ENCODE peak calls at places on chromosomes 4 and X, in four cellular contexts. One of them, this sample, is unnamed.

GRCh38 chr4:82268050-82268825 is 105.6 kb downstream of the HNRNPD start:
- DNase-seq in brain microvascular endothelial cell: peak
- DNase-seq in AG10803: peak
- DNase-seq in GM12878: no peak
- DNase-seq in this sample: peak

GRCh38 chr4:74173321-74173720 is 15.4 kb downstream of the MTHFD2L start:
- DNase-seq in brain microvascular endothelial cell: no peak
- DNase-seq in AG10803: no peak
- DNase-seq in GM12878: no peak
- DNase-seq in this sample: no peak

GRCh38 chrX:80174925-80175574 is 160.5 kb downstream of the TBX22 start:
- DNase-seq in brain microvascular endothelial cell: no peak
- DNase-seq in AG10803: no peak
- DNase-seq in GM12878: no peak
- DNase-seq in this sample: no peak

GRCh38 chr4:93467484-93468155 is 360.9 kb upstream of the ATOH1 start:
- DNase-seq in brain microvascular endothelial cell: no peak
- DNase-seq in AG10803: no peak
- DNase-seq in GM12878: no peak
- DNase-seq in this sample: no peak

GRCh38 chr4:136562842-136563241 is 969.5 kb downstream of the PCDH18 start:
- DNase-seq in brain microvascular endothelial cell: peak
- DNase-seq in AG10803: no peak
- DNase-seq in GM12878: no peak
- DNase-seq in this sample: peak

GRCh38 chr4:113610542-113610941 is 151.0 kb downstream of the CAMK2D start:
- DNase-seq in brain microvascular endothelial cell: no peak
- DNase-seq in AG10803: no peak
- DNase-seq in GM12878: no peak
- DNase-seq in this sample: no peak

GRCh38 chr4:108336076-108336475 is 167.3 kb upstream of the LEF1 start:
- DNase-seq in brain microvascular endothelial cell: peak
- DNase-seq in AG10803: peak
- DNase-seq in GM12878: no peak
- DNase-seq in this sample: no peak

GRCh38 chr4:74230902-74231499 is 73.1 kb downstream of the MTHFD2L start:
- DNase-seq in brain microvascular endothelial cell: peak
- DNase-seq in AG10803: peak
- DNase-seq in GM12878: no peak
- DNase-seq in this sample: peak

GRCh38 chrX:40931921-40932320 is 153.3 kb upstream of the USP9X start:
- DNase-seq in brain microvascular endothelial cell: no peak
- DNase-seq in AG10803: peak
- DNase-seq in GM12878: no peak
- DNase-seq in this sample: no peak

GRCh38 chr4:185257694-185258093 is 48.3 kb downstream of the SNX25 start:
- DNase-seq in brain microvascular endothelial cell: no peak
- DNase-seq in AG10803: no peak
- DNase-seq in GM12878: no peak
- DNase-seq in this sample: no peak

GRCh38 chrX:113384628-113385027 is 544.0 kb upstream of the AMOT start:
- DNase-seq in brain microvascular endothelial cell: no peak
- DNase-seq in AG10803: peak
- DNase-seq in GM12878: no peak
- DNase-seq in this sample: peak

GRCh38 chrX:93637591-93637990 is 35.8 kb downstream of the NAP1L3 start:
- DNase-seq in brain microvascular endothelial cell: no peak
- DNase-seq in AG10803: no peak
- DNase-seq in GM12878: no peak
- DNase-seq in this sample: no peak

GRCh38 chrX:107135965-107136307 is 17.3 kb upstream of the RBM41 start:
- DNase-seq in brain microvascular endothelial cell: no peak
- DNase-seq in AG10803: no peak
- DNase-seq in GM12878: no peak
- DNase-seq in this sample: no peak

GRCh38 chrX:153700967-153701366 is 13.2 kb downstream of the SLC6A8 start:
- DNase-seq in brain microvascular endothelial cell: no peak
- DNase-seq in AG10803: no peak
- DNase-seq in GM12878: no peak
- DNase-seq in this sample: no peak

GRCh38 chr4:143186202-143186601 is 1.5 kb downstream of the USP38 start:
- DNase-seq in brain microvascular endothelial cell: no peak
- DNase-seq in AG10803: peak
- DNase-seq in GM12878: no peak
- DNase-seq in this sample: peak

GRCh38 chr4:155638195-155638960 is 28.3 kb upstream of the GUCY1A1 start:
- DNase-seq in brain microvascular endothelial cell: no peak
- DNase-seq in AG10803: no peak
- DNase-seq in GM12878: no peak
- DNase-seq in this sample: no peak

GRCh38 chrX:1242901-1243402 is 25.7 kb upstream of the CSF2RA start:
- DNase-seq in brain microvascular endothelial cell: no peak
- DNase-seq in AG10803: no peak
- DNase-seq in GM12878: peak
- DNase-seq in this sample: no peak

GRCh38 chr4:158750379-158750778 is 18.4 kb upstream of the FNIP2 start:
- DNase-seq in brain microvascular endothelial cell: peak
- DNase-seq in AG10803: peak
- DNase-seq in GM12878: no peak
- DNase-seq in this sample: peak

GRCh38 chr4:151541438-151542071 is 132.6 kb downstream of the FHIP1A start:
- DNase-seq in brain microvascular endothelial cell: peak
- DNase-seq in AG10803: peak
- DNase-seq in GM12878: no peak
- DNase-seq in this sample: peak

GRCh38 chr4:3807861-3808521 is 41.8 kb downstream of the ADRA2C start:
- DNase-seq in brain microvascular endothelial cell: no peak
- DNase-seq in AG10803: no peak
- DNase-seq in GM12878: no peak
- DNase-seq in this sample: no peak

GRCh38 chr4:8938137-8938536 is 66.5 kb upstream of the HMX1 start:
- DNase-seq in brain microvascular endothelial cell: no peak
- DNase-seq in AG10803: no peak
- DNase-seq in GM12878: no peak
- DNase-seq in this sample: no peak

GRCh38 chr4:1154523-1155182 is 17.7 kb downstream of the SPON2 start:
- DNase-seq in brain microvascular endothelial cell: peak
- DNase-seq in AG10803: peak
- DNase-seq in GM12878: no peak
- DNase-seq in this sample: peak

GRCh38 chr4:143248827-143249226 is 64.1 kb downstream of the USP38 start:
- DNase-seq in brain microvascular endothelial cell: no peak
- DNase-seq in AG10803: no peak
- DNase-seq in GM12878: no peak
- DNase-seq in this sample: no peak

GRCh38 chr4:172850838-172851237 is 317.8 kb upstream of the GALNT7 start:
- DNase-seq in brain microvascular endothelial cell: peak
- DNase-seq in AG10803: peak
- DNase-seq in GM12878: no peak
- DNase-seq in this sample: peak

GRCh38 chrX:19593684-19594083 is 78.4 kb upstream of the MAP3K15 start:
- DNase-seq in brain microvascular endothelial cell: peak
- DNase-seq in AG10803: peak
- DNase-seq in GM12878: no peak
- DNase-seq in this sample: peak
- TF ChIP-seq CTCF in brain microvascular endothelial cell: peak
- TF ChIP-seq CTCF in AG10803: peak
- TF ChIP-seq CTCF in GM12878: no peak
- TF ChIP-seq CTCF in this sample: peak

DNA sequence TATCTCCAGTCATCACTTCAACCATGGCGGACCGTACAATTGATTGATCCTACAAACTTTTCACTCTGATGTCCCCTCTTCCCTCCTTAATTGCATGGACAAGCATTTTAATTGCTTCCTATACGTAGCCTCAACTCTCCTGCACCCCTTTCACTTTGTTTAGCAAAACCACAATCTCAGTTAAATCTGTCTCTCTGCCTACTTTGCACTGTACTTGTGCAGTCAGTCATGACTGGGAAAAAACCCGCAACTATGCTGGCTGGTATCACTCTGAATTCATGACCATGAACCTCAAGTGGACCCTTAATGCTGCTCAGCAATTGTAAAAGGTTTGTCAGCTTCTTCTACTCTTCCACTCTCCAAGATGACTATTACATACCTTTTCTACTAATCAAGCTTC is 51.7 kb upstream of the AFF2 start:
- DNase-seq in brain microvascular endothelial cell: no peak
- DNase-seq in AG10803: no peak
- DNase-seq in GM12878: peak
- DNase-seq in this sample: no peak
- H3K4me3 ChIP-seq in brain microvascular endothelial cell: no peak
- H3K4me3 ChIP-seq in AG10803: no peak
- H3K4me3 ChIP-seq in GM12878: no peak
- H3K4me3 ChIP-seq in this sample: no peak

GRCh38 chrX:132634521-132634920 is 145.7 kb upstream of the MBNL3 start:
- DNase-seq in brain microvascular endothelial cell: no peak
- DNase-seq in AG10803: no peak
- DNase-seq in GM12878: no peak
- DNase-seq in this sample: no peak

GRCh38 chrX:132638313-132638712 is 149.5 kb upstream of the MBNL3 start:
- DNase-seq in brain microvascular endothelial cell: no peak
- DNase-seq in AG10803: no peak
- DNase-seq in GM12878: no peak
- DNase-seq in this sample: no peak

GRCh38 chrX:132631579-132632232 is 142.9 kb upstream of the MBNL3 start:
- DNase-seq in brain microvascular endothelial cell: peak
- DNase-seq in AG10803: peak
- DNase-seq in GM12878: no peak
- DNase-seq in this sample: peak

GRCh38 chrX:132636080-132636479 is 147.2 kb upstream of the MBNL3 start:
- DNase-seq in brain microvascular endothelial cell: no peak
- DNase-seq in AG10803: peak
- DNase-seq in GM12878: no peak
- DNase-seq in this sample: no peak
- TF ChIP-seq CTCF in brain microvascular endothelial cell: no peak
- TF ChIP-seq CTCF in AG10803: peak
- TF ChIP-seq CTCF in GM12878: peak
- TF ChIP-seq CTCF in this sample: no peak

GRCh38 chrX:71102292-71102691 is 4.2 kb downstream of the CXorf65 start:
- DNase-seq in brain microvascular endothelial cell: no peak
- DNase-seq in AG10803: no peak
- DNase-seq in GM12878: no peak
- DNase-seq in this sample: no peak

GRCh38 chrX:71105638-71106037 is 902 bp downstream of the CXorf65 start:
- DNase-seq in brain microvascular endothelial cell: no peak
- DNase-seq in AG10803: no peak
- DNase-seq in GM12878: no peak
- DNase-seq in this sample: no peak

GRCh38 chrX:71100581-71101505 is 5.2 kb downstream of the FOXO4 start:
- DNase-seq in brain microvascular endothelial cell: no peak
- DNase-seq in AG10803: no peak
- DNase-seq in GM12878: no peak
- DNase-seq in this sample: no peak

GRCh38 chrX:71106427-71106826 is at the start of gene CXorf65:
- DNase-seq in brain microvascular endothelial cell: no peak
- DNase-seq in AG10803: no peak
- DNase-seq in GM12878: no peak
- DNase-seq in this sample: no peak

GRCh38 chrX:71103110-71103983 is 3.2 kb downstream of the CXorf65 start:
- DNase-seq in brain microvascular endothelial cell: no peak
- DNase-seq in AG10803: no peak
- DNase-seq in GM12878: no peak
- DNase-seq in this sample: no peak
- H3K4me3 ChIP-seq in brain microvascular endothelial cell: no peak
- H3K4me3 ChIP-seq in AG10803: no peak
- H3K4me3 ChIP-seq in GM12878: peak
- H3K4me3 ChIP-seq in this sample: no peak

DNA sequence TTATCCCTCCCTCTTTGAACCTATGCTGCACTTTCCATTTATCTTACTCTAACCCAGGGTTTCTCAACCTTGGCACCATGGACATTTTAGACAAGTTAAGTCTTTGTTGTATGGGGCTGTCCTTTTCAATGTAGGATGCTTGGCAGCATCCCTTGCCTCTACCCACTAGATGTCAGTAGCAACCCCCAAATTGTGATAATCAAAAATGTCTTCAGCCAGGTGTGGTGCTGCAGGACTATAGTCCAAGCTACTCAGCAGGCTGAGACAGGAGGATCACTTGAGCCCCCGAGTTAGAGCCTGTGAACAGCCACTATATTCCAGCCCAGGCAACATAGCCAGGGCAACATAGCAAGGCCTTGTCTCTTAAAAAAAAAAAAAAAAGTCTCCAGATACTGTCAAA is 7.0 kb downstream of the LRCH2 start:
- DNase-seq in brain microvascular endothelial cell: peak
- DNase-seq in AG10803: peak
- DNase-seq in GM12878: no peak
- DNase-seq in this sample: peak
- TF ChIP-seq CTCF in brain microvascular endothelial cell: peak
- TF ChIP-seq CTCF in AG10803: peak
- TF ChIP-seq CTCF in GM12878: peak
- TF ChIP-seq CTCF in this sample: peak

GRCh38 chr4:34974313-34974680 is 1270.0 kb downstream of the ARAP2 start:
- DNase-seq in brain microvascular endothelial cell: no peak
- DNase-seq in AG10803: no peak
- DNase-seq in GM12878: no peak
- DNase-seq in this sample: no peak

GRCh38 chr4:34973632-34974312 is 1270.5 kb downstream of the ARAP2 start:
- DNase-seq in brain microvascular endothelial cell: no peak
- DNase-seq in AG10803: no peak
- DNase-seq in GM12878: no peak
- DNase-seq in this sample: no peak

DNA sequence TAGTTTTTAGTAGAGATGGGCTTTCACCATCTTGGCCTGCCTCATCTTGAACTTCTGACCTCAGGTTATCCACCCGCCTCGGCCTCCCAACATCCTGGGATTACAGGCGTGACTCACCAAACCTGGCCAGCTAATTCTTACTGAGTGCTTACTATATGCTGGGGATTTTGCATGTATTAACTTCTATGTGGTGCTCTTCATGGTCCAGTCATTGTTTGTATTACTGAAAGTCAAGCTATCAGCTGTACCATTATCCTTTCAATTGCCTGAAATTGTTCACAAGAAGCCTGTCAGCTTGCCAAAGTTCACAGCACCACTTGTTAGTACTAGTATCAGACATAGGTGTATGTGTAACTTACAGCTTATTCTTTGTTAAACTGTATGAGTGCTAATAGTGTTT is 1272.1 kb downstream of the ARAP2 start:
- DNase-seq in brain microvascular endothelial cell: no peak
- DNase-seq in AG10803: no peak
- DNase-seq in GM12878: no peak
- DNase-seq in this sample: no peak
- H3K4me3 ChIP-seq in brain microvascular endothelial cell: no peak
- H3K4me3 ChIP-seq in AG10803: no peak
- H3K4me3 ChIP-seq in GM12878: no peak
- H3K4me3 ChIP-seq in this sample: no peak

This sample was measured in fibroblast of villous mesenchyme.